ENCODE peak calls at places on chromosomes 4 and X, in ten cellular contexts. M, A, Q, T, Y, W, L, U, K and D are unnamed samples.

GRCh38 chr4:116016201-116016600 is 902.8 kb upstream of the NDST4 start:
- DNase-seq in M (peak), A (peak), Q (peak), T (no peak), Y (peak), W (no peak), L (no peak), U (no peak), K (no peak), D (no peak)

GRCh38 chr4:148443550-148444295 is 1.5 kb upstream of the NR3C2 start:
- DNase-seq in M (peak), A (no peak), Q (no peak), T (peak), Y (peak), W (peak), L (no peak), U (peak), K (peak), D (peak)

GRCh38 chrX:103941201-103941975 is 21.0 kb upstream of the TMSB15B start:
- DNase-seq in M (peak), A (peak), Q (no peak), T (peak), Y (no peak), W (no peak), L (no peak), U (no peak), K (peak), D (no peak)

GRCh38 chr4:32396504-32396903 is 1676.3 kb downstream of the PCDH7 start:
- DNase-seq in M (no peak), A (no peak), Q (no peak), T (no peak), Y (no peak), W (no peak), L (no peak), U (no peak), K (no peak), D (no peak)

GRCh38 chrX:130789793-130790192 is 113.2 kb downstream of the ENOX2 start:
- DNase-seq in M (no peak), A (no peak), Q (no peak), T (no peak), Y (no peak), W (no peak), L (no peak), U (no peak), K (no peak), D (no peak)

GRCh38 chrX:131854586-131854985 is 168.5 kb upstream of the STK26 start:
- DNase-seq in M (peak), A (peak), Q (no peak), T (no peak), Y (no peak), W (no peak), L (no peak), U (no peak), K (no peak), D (no peak)

GRCh38 chrX:41596586-41596985 is 92.2 kb upstream of the GPR34 start:
- DNase-seq in M (no peak), A (peak), Q (no peak), T (no peak), Y (no peak), W (no peak), L (no peak), U (no peak), K (peak), D (no peak)

GRCh38 chrX:145825896-145826295 is 8.3 kb downstream of the SLITRK2 start:
- DNase-seq in M (peak), A (no peak), Q (no peak), T (no peak), Y (no peak), W (no peak), L (no peak), U (no peak), K (peak), D (no peak)

GRCh38 chrX:121733514-121733913 is 686.1 kb downstream of the GLUD2 start:
- DNase-seq in M (peak), A (peak), Q (no peak), T (no peak), Y (no peak), W (no peak), L (no peak), U (no peak), K (no peak), D (no peak)

GRCh38 chrX:119762718-119763117 is 4.3 kb downstream of the SOWAHD start:
- DNase-seq in M (no peak), A (peak), Q (no peak), T (no peak), Y (no peak), W (no peak), L (no peak), U (no peak), K (no peak), D (no peak)

GRCh38 chr4:83114576-83114975 is at the start of gene PLAC8:
- DNase-seq in M (peak), A (no peak), Q (no peak), T (no peak), Y (no peak), W (no peak), L (peak), U (no peak), K (no peak), D (no peak)

GRCh38 chr4:74042681-74043080 is 4.2 kb upstream of the CXCL3 start:
- DNase-seq in M (peak), A (no peak), Q (no peak), T (no peak), Y (no peak), W (no peak), L (no peak), U (no peak), K (no peak), D (no peak)

GRCh38 chr4:74039065-74039763 is 725 bp upstream of the CXCL3 start:
- DNase-seq in M (peak), A (peak), Q (no peak), T (peak), Y (no peak), W (no peak), L (no peak), U (peak), K (no peak), D (no peak)

GRCh38 chr4:74037076-74037475 is 1.4 kb downstream of the CXCL3 start:
- DNase-seq in M (peak), A (no peak), Q (no peak), T (no peak), Y (no peak), W (no peak), L (no peak), U (no peak), K (no peak), D (no peak)

GRCh38 chr4:74041418-74041817 is 2.9 kb upstream of the CXCL3 start:
- DNase-seq in M (no peak), A (no peak), Q (no peak), T (no peak), Y (no peak), W (no peak), L (no peak), U (no peak), K (no peak), D (no peak)

GRCh38 chr4:74038161-74039064 is at the start of gene CXCL3:
- DNase-seq in M (peak), A (peak), Q (no peak), T (peak), Y (peak), W (peak), L (no peak), U (peak), K (no peak), D (peak)
- TF ChIP-seq CTCF in M (peak), A (peak), Q (peak), T (peak), Y (peak), W (peak), L (no peak), U (peak), K (no peak), D (peak)

GRCh38 chr4:8591626-8592365 is 769 bp upstream of the CPZ start:
- DNase-seq in M (no peak), A (no peak), Q (no peak), T (no peak), Y (peak), W (peak), L (no peak), U (no peak), K (no peak), D (no peak)
- H3K4me3 ChIP-seq in M (peak), A (no peak), Q (no peak), T (no peak), Y (no peak), W (no peak), L (no peak), U (no peak), K (no peak), D (no peak)

DNA sequence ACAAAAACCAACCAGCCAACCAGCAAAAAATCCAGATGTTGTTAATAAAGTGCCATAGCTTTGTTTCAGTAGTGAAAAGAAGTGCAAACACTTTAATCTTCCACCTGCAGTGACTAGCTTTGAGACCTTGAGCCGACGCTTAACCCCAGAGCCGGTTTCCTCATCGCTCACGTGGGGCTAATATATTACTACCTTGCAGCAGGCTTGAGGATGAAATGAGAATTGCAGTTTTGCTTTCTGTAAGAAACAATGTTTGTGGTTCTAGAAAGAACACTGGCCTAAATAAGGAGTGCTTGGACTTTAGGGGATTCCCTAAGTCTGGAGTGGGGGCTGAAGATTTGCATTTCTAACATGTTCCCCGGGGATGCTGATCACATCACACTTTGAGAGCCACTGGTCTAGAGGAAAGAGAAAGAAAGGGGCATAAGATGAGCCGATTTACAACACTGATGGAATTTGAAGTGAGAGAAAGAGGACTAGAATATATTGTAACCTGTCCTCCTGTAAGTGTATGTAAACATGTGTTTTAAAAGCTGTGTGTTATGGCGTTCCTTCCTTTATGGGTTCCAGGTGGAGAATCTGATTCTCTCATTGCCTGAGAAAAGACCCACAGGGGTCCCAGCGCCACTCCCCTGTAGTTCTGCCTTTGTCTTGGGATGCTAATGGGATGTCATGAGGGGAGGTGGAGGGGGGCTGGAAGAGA is 1.4 kb downstream of the FGF2 start:
- DNase-seq in M (peak), A (peak), Q (no peak), T (peak), Y (no peak), W (peak), L (no peak), U (peak), K (peak), D (peak)
- TF ChIP-seq CTCF in M (no peak), A (peak), Q (no peak), T (peak), Y (no peak), W (peak), L (peak), U (peak), K (no peak), D (peak)

GRCh38 chrX:71911731-71912050 is 1.0 kb downstream of the NHSL2 start:
- DNase-seq in M (no peak), A (no peak), Q (no peak), T (no peak), Y (peak), W (peak), L (no peak), U (no peak), K (no peak), D (no peak)

GRCh38 chrX:71910526-71911022 is at the start of gene NHSL2:
- DNase-seq in M (no peak), A (peak), Q (no peak), T (no peak), Y (peak), W (no peak), L (no peak), U (no peak), K (no peak), D (peak)

GRCh38 chrX:71908387-71908786 is 2.3 kb upstream of the NHSL2 start:
- DNase-seq in M (no peak), A (no peak), Q (no peak), T (no peak), Y (no peak), W (no peak), L (no peak), U (no peak), K (no peak), D (no peak)

GRCh38 chrX:71911023-71911730 is 532 bp downstream of the NHSL2 start:
- DNase-seq in M (no peak), A (no peak), Q (no peak), T (peak), Y (peak), W (peak), L (no peak), U (no peak), K (no peak), D (no peak)

GRCh38 chrX:71909956-71910355 is 689 bp upstream of the NHSL2 start:
- DNase-seq in M (no peak), A (peak), Q (no peak), T (no peak), Y (no peak), W (no peak), L (no peak), U (peak), K (no peak), D (peak)
- H3K4me3 ChIP-seq in M (no peak), A (peak), Q (no peak), T (no peak), Y (peak), W (no peak), L (no peak), U (peak), K (no peak), D (no peak)

GRCh38 chrX:135416546-135416945 is 5.2 kb upstream of the SMIM10L2A start:
- DNase-seq in M (peak), A (no peak), Q (no peak), T (no peak), Y (no peak), W (no peak), L (no peak), U (no peak), K (no peak), D (no peak)
- TF ChIP-seq CTCF in M (no peak), A (no peak), Q (no peak), T (no peak), Y (no peak), W (no peak), L (no peak), U (no peak), K (no peak), D (no peak)

GRCh38 chrX:317424-318067 is 1.1 kb downstream of the GTPBP6 start:
- DNase-seq in M (no peak), A (no peak), Q (no peak), T (peak), Y (no peak), W (no peak), L (no peak), U (no peak), K (no peak), D (no peak)

GRCh38 chrX:319579-320125 is 1.1 kb upstream of the GTPBP6 start:
- DNase-seq in M (no peak), A (no peak), Q (no peak), T (no peak), Y (no peak), W (peak), L (no peak), U (no peak), K (no peak), D (peak)

GRCh38 chrX:318068-318738 is 393 bp downstream of the GTPBP6 start:
- DNase-seq in M (peak), A (peak), Q (peak), T (peak), Y (peak), W (peak), L (peak), U (peak), K (peak), D (peak)

GRCh38 chrX:318739-319578 is at the start of gene GTPBP6:
- DNase-seq in M (peak), A (peak), Q (peak), T (peak), Y (peak), W (peak), L (peak), U (peak), K (peak), D (peak)

DNA sequence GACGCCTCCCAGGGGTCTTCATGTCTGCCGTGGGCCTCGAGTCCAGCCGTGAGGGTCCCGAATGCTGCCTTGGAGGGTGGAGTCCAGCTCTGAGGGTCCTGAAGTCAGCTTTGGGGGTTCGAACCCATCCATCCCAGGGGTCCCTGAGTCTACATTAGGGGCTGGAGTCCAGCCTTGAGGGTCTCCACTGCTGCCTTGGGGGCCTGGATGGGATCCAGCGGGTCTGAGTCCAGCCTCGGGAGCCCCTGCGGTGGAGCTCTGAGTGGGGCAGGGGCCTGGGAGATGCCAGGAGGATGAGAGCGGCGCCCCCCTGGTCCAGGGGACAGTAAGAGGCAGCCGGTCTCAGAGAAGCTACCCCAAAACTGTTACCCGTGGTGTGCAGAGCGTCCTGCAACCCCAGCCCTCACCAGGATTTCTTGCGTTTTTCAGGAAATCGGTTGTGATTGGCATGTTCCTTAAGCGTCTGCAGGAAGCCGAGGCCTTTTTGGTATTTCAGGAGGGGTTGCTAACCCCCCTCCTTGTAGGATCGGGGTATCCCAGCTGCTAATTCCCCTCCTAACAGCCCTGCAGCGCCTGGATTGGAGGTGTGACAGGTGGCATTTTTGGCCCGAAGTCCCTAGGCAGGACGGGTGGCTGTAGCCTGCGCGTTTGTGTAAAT is 1.7 kb upstream of the GTPBP6 start:
- DNase-seq in M (peak), A (no peak), Q (no peak), T (no peak), Y (peak), W (peak), L (no peak), U (no peak), K (no peak), D (peak)
- H3K4me3 ChIP-seq in M (peak), A (peak), Q (peak), T (peak), Y (peak), W (peak), L (peak), U (peak), K (peak), D (peak)